ENCODE peak calls at places on chromosomes 2 and 18, in five cellular contexts. E is HepG2, V is SK-N-SH, M is K562, Q is H1. Z is an unnamed sample.

GRCh38 chr18:74748809-74749208 is 151.1 kb downstream of the ZNF407 start:
- DNase-seq in Q (no peak), E (no peak), V (no peak), M (no peak), Z (no peak)

GRCh38 chr2:30686000-30686399 is 121.2 kb downstream of the CAPN13 start:
- DNase-seq in M (peak; percentile 33), E (peak; percentile 59), V (peak; percentile 50), Q (peak; percentile 56), Z (no peak)

GRCh38 chr18:63258749-63259580 is 60.6 kb downstream of the BCL2 start:
- DNase-seq in Q (no peak), M (no peak), V (peak; percentile 37), E (no peak), Z (no peak)

GRCh38 chr18:48795696-48796095 is 155.1 kb downstream of the SMAD7 start:
- DNase-seq in M (no peak), Q (no peak), E (no peak), V (no peak), Z (no peak)

GRCh38 chr2:141439524-141439923 is 691.3 kb downstream of the LRP1B start:
- DNase-seq in V (no peak), M (no peak), Q (no peak), E (no peak), Z (no peak)

GRCh38 chr2:84708442-84708841 is 172.4 kb downstream of the TRABD2A start:
- DNase-seq in Q (no peak), V (no peak), M (no peak), E (no peak), Z (no peak)

GRCh38 chr2:118387509-118387908 is 299.2 kb downstream of the INSIG2 start:
- DNase-seq in V (no peak), Q (no peak), E (no peak), M (no peak), Z (no peak)

GRCh38 chr2:239265681-239266435 is 135.0 kb downstream of the HDAC4 start:
- DNase-seq in V (no peak), E (no peak), M (no peak), Q (no peak), Z (no peak)

GRCh38 chr18:63241739-63242138 is 77.8 kb downstream of the BCL2 start:
- DNase-seq in M (no peak), E (no peak), V (no peak), Q (no peak), Z (no peak)

GRCh38 chr2:44848026-44848425 is 93.5 kb upstream of the SIX3 start:
- DNase-seq in E (no peak), Q (no peak), V (no peak), M (no peak), Z (no peak)

GRCh38 chr2:74019516-74019915 is 34.8 kb downstream of the TET3 start:
- DNase-seq in V (no peak), E (no peak), M (no peak), Q (no peak), Z (no peak)

GRCh38 chr2:200168641-200169265 is 137.7 kb upstream of the SPATS2L start:
- DNase-seq in E (no peak), M (no peak), Q (no peak), V (no peak), Z (no peak)
- TF ChIP-seq TAF1 in E (no peak), M (no peak), Q (no peak), V (no peak), Z (no peak)

GRCh38 chr2:240713071-240713927 is 21.6 kb downstream of the AQP12A start:
- DNase-seq in E (no peak), M (no peak), V (no peak), Q (no peak), Z (no peak)

GRCh38 chr2:240716130-240716798 is 24.6 kb downstream of the AQP12A start:
- DNase-seq in M (no peak), V (no peak), E (no peak), Q (no peak), Z (no peak)

GRCh38 chr2:240712121-240712520 is 20.5 kb downstream of the AQP12A start:
- DNase-seq in V (no peak), E (no peak), Q (no peak), M (no peak), Z (no peak)

GRCh38 chr2:240714747-240715725 is 23.4 kb downstream of the AQP12A start:
- DNase-seq in Q (no peak), M (no peak), V (no peak), E (no peak), Z (no peak)

GRCh38 chr2:240713928-240714746 is 22.5 kb downstream of the AQP12A start:
- DNase-seq in E (no peak), V (no peak), M (no peak), Q (no peak), Z (no peak)
- TF ChIP-seq CHD2 in E (no peak), V (no peak), M (no peak), Q (no peak), Z (no peak)

GRCh38 chr2:236915726-236916125 is 170.0 kb upstream of the COPS8 start:
- DNase-seq in Q (no peak), E (no peak), V (no peak), M (no peak), Z (no peak)
- TF ChIP-seq TAF1 in Q (no peak), E (no peak), V (no peak), M (no peak), Z (no peak)

GRCh38 chr2:86396304-86396785 is 44.8 kb upstream of the KDM3A start:
- DNase-seq in V (no peak), M (peak; percentile 24), Q (no peak), E (peak; percentile 51), Z (no peak)
- TF ChIP-seq CHD2 in V (no peak), M (no peak), Q (no peak), E (no peak), Z (no peak)

DNA sequence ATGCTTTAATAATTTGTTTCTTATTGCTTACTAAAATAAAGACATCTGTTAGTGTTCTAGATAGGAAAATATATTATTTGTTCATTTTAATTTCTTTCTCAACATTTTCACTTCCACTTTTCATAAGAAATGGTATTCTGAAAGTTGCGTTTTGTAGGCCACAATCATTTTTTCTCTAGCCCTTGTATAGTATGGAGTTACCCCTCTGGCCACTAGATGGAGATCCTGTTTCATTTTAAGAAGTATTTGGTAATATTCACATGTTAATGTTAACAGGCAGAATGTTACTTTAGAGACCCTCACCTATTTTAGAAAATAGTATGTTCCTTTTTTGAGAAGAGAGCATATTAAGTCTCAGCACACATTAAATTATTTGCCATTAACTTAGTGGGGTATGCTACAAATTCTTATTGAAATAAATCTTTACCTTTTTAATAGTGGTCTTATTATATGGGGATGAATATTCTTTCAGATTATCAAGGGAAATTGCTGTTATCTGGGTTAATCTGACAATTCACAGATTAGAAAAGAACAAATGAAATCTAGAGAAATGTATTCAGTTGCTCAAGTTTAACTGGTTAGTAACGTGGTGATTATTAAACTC is 73.9 kb upstream of the TTC27 start:
- DNase-seq in Q (no peak), M (peak; percentile 35), V (peak; percentile 57), E (peak; percentile 43), Z (peak; percentile 19)
- TF ChIP-seq TAF1 in Q (no peak), M (no peak), V (no peak), E (no peak), Z (no peak)